ENCODE peak calls at places on chromosomes 5 and 9, in six cellular contexts. One of them, this sample, is unnamed.

GRCh38 chr5:154729613-154730012 is 25.6 kb upstream of the LARP1 start:
- DNase-seq in Caco-2: no peak
- DNase-seq in CD14-positive monocyte: no peak
- DNase-seq in breast epithelium: no peak
- DNase-seq in esophagus muscularis mucosa: no peak
- DNase-seq in colonic mucosa: peak
- DNase-seq in this sample: no peak

GRCh38 chr5:58462623-58463230 is 2.8 kb upstream of the PLK2 start:
- DNase-seq in Caco-2: peak
- DNase-seq in CD14-positive monocyte: no peak
- DNase-seq in breast epithelium: no peak
- DNase-seq in esophagus muscularis mucosa: no peak
- DNase-seq in colonic mucosa: peak
- DNase-seq in this sample: no peak

GRCh38 chr5:129097498-129098296 is 3.1 kb downstream of the ISOC1 start:
- DNase-seq in Caco-2: no peak
- DNase-seq in CD14-positive monocyte: no peak
- DNase-seq in breast epithelium: no peak
- DNase-seq in esophagus muscularis mucosa: no peak
- DNase-seq in colonic mucosa: no peak
- DNase-seq in this sample: no peak

GRCh38 chr9:83441390-83441789 is 96.8 kb downstream of the FRMD3 start:
- DNase-seq in Caco-2: no peak
- DNase-seq in CD14-positive monocyte: no peak
- DNase-seq in breast epithelium: no peak
- DNase-seq in esophagus muscularis mucosa: no peak
- DNase-seq in colonic mucosa: no peak
- DNase-seq in this sample: no peak

GRCh38 chr5:37740331-37741066 is 99.3 kb downstream of the GDNF start:
- DNase-seq in Caco-2: no peak
- DNase-seq in CD14-positive monocyte: no peak
- DNase-seq in breast epithelium: no peak
- DNase-seq in esophagus muscularis mucosa: no peak
- DNase-seq in colonic mucosa: no peak
- DNase-seq in this sample: no peak

GRCh38 chr5:150694638-150695037 is 6.2 kb downstream of the RBM22 start:
- DNase-seq in Caco-2: no peak
- DNase-seq in CD14-positive monocyte: no peak
- DNase-seq in breast epithelium: no peak
- DNase-seq in esophagus muscularis mucosa: no peak
- DNase-seq in colonic mucosa: no peak
- DNase-seq in this sample: no peak

GRCh38 chr5:158874814-158875213 is 224.9 kb downstream of the EBF1 start:
- DNase-seq in Caco-2: no peak
- DNase-seq in CD14-positive monocyte: no peak
- DNase-seq in breast epithelium: no peak
- DNase-seq in esophagus muscularis mucosa: no peak
- DNase-seq in colonic mucosa: no peak
- DNase-seq in this sample: no peak

GRCh38 chr5:131796793-131797693 is at the start of gene FNIP1:
- DNase-seq in Caco-2: peak
- DNase-seq in CD14-positive monocyte: peak
- DNase-seq in breast epithelium: peak
- DNase-seq in esophagus muscularis mucosa: peak
- DNase-seq in colonic mucosa: peak
- DNase-seq in this sample: peak

GRCh38 chr5:173781432-173781825 is 106.7 kb upstream of the CPEB4 start:
- DNase-seq in Caco-2: no peak
- DNase-seq in CD14-positive monocyte: no peak
- DNase-seq in breast epithelium: no peak
- DNase-seq in esophagus muscularis mucosa: no peak
- DNase-seq in colonic mucosa: no peak
- DNase-seq in this sample: no peak

GRCh38 chr9:70043689-70044449 is at the start of gene MAMDC2:
- DNase-seq in Caco-2: no peak
- DNase-seq in CD14-positive monocyte: peak
- DNase-seq in breast epithelium: no peak
- DNase-seq in esophagus muscularis mucosa: peak
- DNase-seq in colonic mucosa: peak
- DNase-seq in this sample: no peak

GRCh38 chr5:9283473-9283872 is 262.4 kb downstream of the SEMA5A start:
- DNase-seq in Caco-2: no peak
- DNase-seq in CD14-positive monocyte: no peak
- DNase-seq in breast epithelium: no peak
- DNase-seq in esophagus muscularis mucosa: no peak
- DNase-seq in colonic mucosa: no peak
- DNase-seq in this sample: no peak

GRCh38 chr9:9170735-9171134 is 1371.2 kb upstream of the DMAC1 start:
- DNase-seq in Caco-2: no peak
- DNase-seq in CD14-positive monocyte: no peak
- DNase-seq in breast epithelium: no peak
- DNase-seq in esophagus muscularis mucosa: no peak
- DNase-seq in colonic mucosa: no peak
- DNase-seq in this sample: no peak

GRCh38 chr5:134070979-134071849 is 43.3 kb upstream of the TCF7 start:
- DNase-seq in Caco-2: peak
- DNase-seq in CD14-positive monocyte: no peak
- DNase-seq in breast epithelium: no peak
- DNase-seq in esophagus muscularis mucosa: no peak
- DNase-seq in colonic mucosa: no peak
- DNase-seq in this sample: peak

GRCh38 chr5:96481396-96481795 is 48.3 kb upstream of the PCSK1 start:
- DNase-seq in Caco-2: no peak
- DNase-seq in CD14-positive monocyte: no peak
- DNase-seq in breast epithelium: no peak
- DNase-seq in esophagus muscularis mucosa: no peak
- DNase-seq in colonic mucosa: no peak
- DNase-seq in this sample: no peak

GRCh38 chr5:150142800-150143724 is 12.6 kb downstream of the PDGFRB start:
- DNase-seq in Caco-2: peak
- DNase-seq in CD14-positive monocyte: peak
- DNase-seq in breast epithelium: peak
- DNase-seq in esophagus muscularis mucosa: peak
- DNase-seq in colonic mucosa: peak
- DNase-seq in this sample: no peak

GRCh38 chr5:10077721-10078551 is 171.8 kb downstream of the ATPSCKMT start:
- DNase-seq in Caco-2: no peak
- DNase-seq in CD14-positive monocyte: no peak
- DNase-seq in breast epithelium: no peak
- DNase-seq in esophagus muscularis mucosa: no peak
- DNase-seq in colonic mucosa: no peak
- DNase-seq in this sample: no peak

GRCh38 chr5:60597570-60597969 is 102.4 kb downstream of the DEPDC1B start:
- DNase-seq in Caco-2: no peak
- DNase-seq in CD14-positive monocyte: no peak
- DNase-seq in breast epithelium: no peak
- DNase-seq in esophagus muscularis mucosa: no peak
- DNase-seq in colonic mucosa: no peak
- DNase-seq in this sample: no peak

GRCh38 chr9:36276840-36277239 is 18.6 kb upstream of the GNE start:
- DNase-seq in Caco-2: peak
- DNase-seq in CD14-positive monocyte: no peak
- DNase-seq in breast epithelium: no peak
- DNase-seq in esophagus muscularis mucosa: no peak
- DNase-seq in colonic mucosa: peak
- DNase-seq in this sample: no peak

GRCh38 chr9:111828193-111828592 is 33.5 kb upstream of the SHOC1 start:
- DNase-seq in Caco-2: peak
- DNase-seq in CD14-positive monocyte: no peak
- DNase-seq in breast epithelium: no peak
- DNase-seq in esophagus muscularis mucosa: no peak
- DNase-seq in colonic mucosa: no peak
- DNase-seq in this sample: no peak
- TF ChIP-seq CTCF in Caco-2: peak
- TF ChIP-seq CTCF in CD14-positive monocyte: no peak
- TF ChIP-seq CTCF in breast epithelium: no peak
- TF ChIP-seq CTCF in esophagus muscularis mucosa: peak
- TF ChIP-seq CTCF in colonic mucosa: no peak
- TF ChIP-seq CTCF in this sample: peak

GRCh38 chr5:80655231-80655784 is 525 bp upstream of the DHFR start:
- DNase-seq in Caco-2: no peak
- DNase-seq in CD14-positive monocyte: no peak
- DNase-seq in breast epithelium: no peak
- DNase-seq in esophagus muscularis mucosa: no peak
- DNase-seq in colonic mucosa: no peak
- DNase-seq in this sample: no peak

GRCh38 chr5:80654054-80654390 is 430 bp upstream of the MSH3 start:
- DNase-seq in Caco-2: peak
- DNase-seq in CD14-positive monocyte: no peak
- DNase-seq in breast epithelium: no peak
- DNase-seq in esophagus muscularis mucosa: no peak
- DNase-seq in colonic mucosa: peak
- DNase-seq in this sample: no peak

GRCh38 chr5:80653497-80653896 is 955 bp upstream of the MSH3 start:
- DNase-seq in Caco-2: no peak
- DNase-seq in CD14-positive monocyte: no peak
- DNase-seq in breast epithelium: no peak
- DNase-seq in esophagus muscularis mucosa: no peak
- DNase-seq in colonic mucosa: peak
- DNase-seq in this sample: no peak

GRCh38 chr5:80656425-80656824 is 1.6 kb upstream of the DHFR start:
- DNase-seq in Caco-2: peak
- DNase-seq in CD14-positive monocyte: no peak
- DNase-seq in breast epithelium: no peak
- DNase-seq in esophagus muscularis mucosa: no peak
- DNase-seq in colonic mucosa: no peak
- DNase-seq in this sample: no peak

DNA sequence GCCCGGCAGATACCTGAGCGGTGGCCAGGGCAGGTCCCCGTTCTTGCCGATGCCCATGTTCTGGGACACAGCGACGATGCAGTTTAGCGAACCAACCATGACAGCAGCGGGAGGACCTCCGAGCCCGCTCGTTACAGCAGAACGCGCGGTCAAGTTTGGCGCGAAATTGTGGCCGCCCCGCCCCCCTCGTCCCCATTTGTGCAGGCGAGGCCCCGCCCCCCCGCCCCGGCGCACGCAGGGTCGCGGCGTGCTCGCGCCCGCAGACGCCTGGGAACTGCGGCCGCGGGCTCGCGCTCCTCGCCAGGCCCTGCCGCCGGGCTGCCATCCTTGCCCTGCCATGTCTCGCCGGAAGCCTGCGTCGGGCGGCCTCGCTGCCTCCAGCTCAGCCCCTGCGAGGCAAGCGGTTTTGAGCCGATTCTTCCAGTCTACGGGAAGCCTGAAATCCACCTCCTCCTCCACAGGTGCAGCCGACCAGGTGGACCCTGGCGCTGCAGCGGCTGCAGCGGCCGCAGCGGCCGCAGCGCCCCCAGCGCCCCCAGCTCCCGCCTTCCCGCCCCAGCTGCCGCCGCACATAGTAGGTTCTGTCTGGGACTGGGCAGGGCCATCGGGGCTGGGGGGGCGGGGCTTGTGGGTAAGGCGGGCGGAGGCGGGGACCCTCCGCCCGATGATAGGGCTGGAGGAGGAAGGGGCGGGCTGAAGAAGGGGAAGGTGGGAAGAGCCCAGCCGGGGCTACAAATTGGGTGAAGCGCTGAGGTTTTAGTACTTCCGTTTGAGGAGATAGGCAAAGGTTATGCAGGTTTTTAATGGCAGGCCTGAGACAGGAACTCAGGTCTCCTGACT is at the start of the genes DHFR and MSH3:
- DNase-seq in Caco-2: peak
- DNase-seq in CD14-positive monocyte: peak
- DNase-seq in breast epithelium: peak
- DNase-seq in esophagus muscularis mucosa: peak
- DNase-seq in colonic mucosa: peak
- DNase-seq in this sample: peak
- TF ChIP-seq CTCF in Caco-2: peak
- TF ChIP-seq CTCF in CD14-positive monocyte: no peak
- TF ChIP-seq CTCF in breast epithelium: no peak
- TF ChIP-seq CTCF in esophagus muscularis mucosa: no peak
- TF ChIP-seq CTCF in colonic mucosa: no peak
- TF ChIP-seq CTCF in this sample: peak

DNA sequence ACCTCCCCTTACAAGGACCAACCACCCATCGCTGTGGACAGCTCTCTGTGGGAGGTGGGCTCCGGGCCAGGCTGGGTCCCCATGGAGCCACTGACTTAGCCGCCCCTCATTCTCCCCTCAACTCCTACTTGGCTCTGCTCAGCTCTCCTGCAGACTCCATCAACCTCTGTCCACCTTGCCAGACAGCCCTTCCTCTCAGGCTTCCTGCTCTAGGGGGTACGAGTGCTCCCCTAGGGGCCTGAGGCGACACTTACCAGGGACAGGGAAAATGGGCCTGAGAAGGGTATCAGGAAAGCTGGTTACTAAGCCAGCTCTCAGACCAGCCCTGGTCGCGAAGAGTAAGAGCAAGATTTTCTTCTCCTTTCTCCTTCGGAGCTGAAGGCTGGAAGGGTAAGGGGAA is 43.9 kb downstream of the SHB start:
- DNase-seq in Caco-2: no peak
- DNase-seq in CD14-positive monocyte: no peak
- DNase-seq in breast epithelium: no peak
- DNase-seq in esophagus muscularis mucosa: no peak
- DNase-seq in colonic mucosa: no peak
- DNase-seq in this sample: no peak
- TF ChIP-seq CTCF in Caco-2: no peak
- TF ChIP-seq CTCF in CD14-positive monocyte: no peak
- TF ChIP-seq CTCF in breast epithelium: no peak
- TF ChIP-seq CTCF in esophagus muscularis mucosa: no peak
- TF ChIP-seq CTCF in colonic mucosa: no peak
- TF ChIP-seq CTCF in this sample: no peak

GRCh38 chr9:103152473-103152872 is 157.3 kb downstream of the CYLC2 start:
- DNase-seq in Caco-2: no peak
- DNase-seq in CD14-positive monocyte: no peak
- DNase-seq in breast epithelium: no peak
- DNase-seq in esophagus muscularis mucosa: no peak
- DNase-seq in colonic mucosa: no peak
- DNase-seq in this sample: no peak
- TF ChIP-seq CTCF in Caco-2: no peak
- TF ChIP-seq CTCF in CD14-positive monocyte: no peak
- TF ChIP-seq CTCF in breast epithelium: no peak
- TF ChIP-seq CTCF in esophagus muscularis mucosa: no peak
- TF ChIP-seq CTCF in colonic mucosa: no peak
- TF ChIP-seq CTCF in this sample: no peak

GRCh38 chr9:137720571-137721110 is 101.8 kb downstream of the EHMT1 start:
- DNase-seq in Caco-2: no peak
- DNase-seq in CD14-positive monocyte: no peak
- DNase-seq in breast epithelium: no peak
- DNase-seq in esophagus muscularis mucosa: no peak
- DNase-seq in colonic mucosa: no peak
- DNase-seq in this sample: no peak

GRCh38 chr9:137721479-137721878 is 102.7 kb downstream of the EHMT1 start:
- DNase-seq in Caco-2: no peak
- DNase-seq in CD14-positive monocyte: no peak
- DNase-seq in breast epithelium: no peak
- DNase-seq in esophagus muscularis mucosa: no peak
- DNase-seq in colonic mucosa: no peak
- DNase-seq in this sample: no peak

GRCh38 chr9:137722481-137722880 is 103.7 kb downstream of the EHMT1 start:
- DNase-seq in Caco-2: no peak
- DNase-seq in CD14-positive monocyte: no peak
- DNase-seq in breast epithelium: no peak
- DNase-seq in esophagus muscularis mucosa: no peak
- DNase-seq in colonic mucosa: no peak
- DNase-seq in this sample: no peak

GRCh38 chr9:137723396-137724113 is 104.8 kb downstream of the EHMT1 start:
- DNase-seq in Caco-2: no peak
- DNase-seq in CD14-positive monocyte: no peak
- DNase-seq in breast epithelium: no peak
- DNase-seq in esophagus muscularis mucosa: no peak
- DNase-seq in colonic mucosa: no peak
- DNase-seq in this sample: no peak

GRCh38 chr9:137721899-137722298 is 103.1 kb downstream of the EHMT1 start:
- DNase-seq in Caco-2: no peak
- DNase-seq in CD14-positive monocyte: no peak
- DNase-seq in breast epithelium: no peak
- DNase-seq in esophagus muscularis mucosa: no peak
- DNase-seq in colonic mucosa: no peak
- DNase-seq in this sample: no peak
- TF ChIP-seq CTCF in Caco-2: no peak
- TF ChIP-seq CTCF in CD14-positive monocyte: no peak
- TF ChIP-seq CTCF in breast epithelium: no peak
- TF ChIP-seq CTCF in esophagus muscularis mucosa: no peak
- TF ChIP-seq CTCF in colonic mucosa: no peak
- TF ChIP-seq CTCF in this sample: peak

This sample was measured in chondrocyte.